ENCODE peak calls at places on chromosomes 1 and 21, in nine cellular contexts. V is dorsolateral prefrontal cortex, B is type B pancreatic cell, F is sigmoid colon, J is neural crest cell, P is WTC11, S is NCI-H2107, L is heart right ventricle, T is HFF-Myc. G is an unnamed sample.

GRCh38 chr1:14961661-14962267 is 191.8 kb upstream of the TMEM51 start:
- DNase-seq in B (no peak), S (no peak), T (no peak), J (no peak), L (no peak), F (no peak), V (no peak), P (no peak), G (no peak)

GRCh38 chr1:85275701-85276289 is 637 bp downstream of the BCL10 start:
- DNase-seq in B (no peak), V (no peak), S (no peak), F (no peak), P (no peak), L (no peak), T (no peak), J (no peak), G (no peak)

GRCh38 chr1:76697361-76697760 is 169.9 kb upstream of the ST6GALNAC5 start:
- DNase-seq in L (no peak), B (no peak), F (no peak), V (no peak), P (no peak), T (no peak), S (no peak), J (no peak), G (no peak)

GRCh38 chr1:222817529-222817928 is 2.7 kb downstream of the DISP1 start:
- DNase-seq in L (no peak), S (no peak), B (no peak), T (peak), V (no peak), F (no peak), P (no peak), J (no peak), G (peak)

GRCh38 chr1:219958875-219959417 is 30.6 kb upstream of the SLC30A10 start:
- DNase-seq in B (no peak), T (no peak), F (no peak), L (no peak), P (no peak), S (no peak), V (no peak), J (no peak), G (no peak)

GRCh38 chr1:220527279-220528048 is 472 bp upstream of the MARK1 start:
- DNase-seq in F (peak), V (peak), T (no peak), S (peak), L (peak), J (no peak), B (no peak), P (no peak), G (no peak)

GRCh38 chr1:39525366-39526165 is 34.1 kb downstream of the BMP8A start:
- DNase-seq in F (no peak), J (no peak), V (peak), T (no peak), S (no peak), L (peak), B (no peak), P (no peak), G (no peak)

GRCh38 chr1:59155326-59155725 is 141.6 kb upstream of the FGGY start:
- DNase-seq in L (no peak), J (no peak), T (no peak), S (no peak), B (no peak), V (no peak), P (no peak), F (no peak), G (no peak)

GRCh38 chr21:32702702-32703101 is 25.1 kb downstream of the SYNJ1 start:
- DNase-seq in T (no peak), L (no peak), B (no peak), J (no peak), V (no peak), P (no peak), F (no peak), S (no peak), G (peak)

GRCh38 chr1:38000233-38000528 is 5.1 kb downstream of the FHL3 start:
- DNase-seq in L (no peak), P (no peak), T (no peak), B (no peak), V (no peak), J (no peak), S (no peak), F (no peak), G (no peak)

GRCh38 chr1:183000161-183000560 is 23.1 kb upstream of the LAMC1 start:
- DNase-seq in F (no peak), J (no peak), T (no peak), B (no peak), P (no peak), V (no peak), S (no peak), L (no peak), G (no peak)

GRCh38 chr1:5574641-5575040 is 417.6 kb downstream of the NPHP4 start:
- DNase-seq in B (peak), J (no peak), P (no peak), S (no peak), F (no peak), V (no peak), T (no peak), L (no peak), G (no peak)

GRCh38 chr21:20968391-20968790 is 29.8 kb upstream of the NCAM2 start:
- DNase-seq in L (no peak), J (no peak), T (no peak), B (no peak), F (no peak), P (no peak), S (no peak), V (no peak), G (peak)